ENCODE peak calls at places on chromosomes 5 and 9, in six cellular contexts. F is bronchial epithelial cell, T is esophagus squamous epithelium, A is hepatocyte, G is choroid plexus epithelial cell, O is GM13977. B is an unnamed sample.

GRCh38 chr9:91315191-91315590 is 46.5 kb downstream of the AUH start:
- DNase-seq in F (no peak), T (no peak), A (no peak), G (no peak), O (no peak), B (peak; percentile 26)

GRCh38 chr5:162699361-162699760 is 631.8 kb downstream of the GABRG2 start:
- DNase-seq in F (no peak), T (no peak), A (no peak), G (no peak), O (no peak), B (no peak)

GRCh38 chr5:171801839-171802238 is 16.2 kb downstream of the SMIM23 start:
- DNase-seq in F (no peak), T (no peak), A (no peak), G (no peak), O (no peak), B (no peak)

GRCh38 chr5:127564002-127564769 is 46.7 kb downstream of the PRRC1 start:
- DNase-seq in F (peak; percentile 54), T (no peak), A (peak; percentile 77), G (peak; percentile 82), O (peak; percentile 60), B (peak; percentile 73)

GRCh38 chr5:143337946-143338345 is 65.5 kb downstream of the NR3C1 start:
- DNase-seq in F (no peak), T (no peak), A (no peak), G (peak; percentile 47), O (no peak), B (no peak)

GRCh38 chr5:147633173-147633572 is 123.3 kb upstream of the DPYSL3 start:
- DNase-seq in F (no peak), T (no peak), A (no peak), G (no peak), O (no peak), B (no peak)

GRCh38 chr9:94554439-94555331 is at the start of gene PCAT7:
- DNase-seq in F (peak; percentile 42), T (no peak), A (peak; percentile 92), G (peak; percentile 39), O (peak; percentile 39), B (peak; percentile 74)

GRCh38 chr9:5949103-5949699 is 58.5 kb downstream of the MLANA start:
- DNase-seq in F (peak; percentile 60), T (no peak), A (peak; percentile 4), G (peak; percentile 16), O (no peak), B (no peak)

GRCh38 chr9:115170674-115171073 is 52.7 kb upstream of the TNC start:
- DNase-seq in F (peak; percentile 90), T (no peak), A (peak; percentile 68), G (peak; percentile 56), O (no peak), B (no peak)

GRCh38 chr5:153901449-153901848 is 137.3 kb downstream of the FAM114A2 start:
- DNase-seq in F (no peak), T (no peak), A (no peak), G (no peak), O (no peak), B (no peak)

GRCh38 chr5:153907170-153907775 is 131.4 kb downstream of the FAM114A2 start:
- DNase-seq in F (no peak), T (no peak), A (no peak), G (no peak), O (no peak), B (no peak)

GRCh38 chr5:153903321-153903720 is 135.4 kb downstream of the FAM114A2 start:
- DNase-seq in F (no peak), T (no peak), A (no peak), G (peak; percentile 4), O (no peak), B (no peak)

GRCh38 chr5:153902026-153902425 is 136.7 kb downstream of the FAM114A2 start:
- DNase-seq in F (no peak), T (no peak), A (no peak), G (no peak), O (no peak), B (no peak)

DNA sequence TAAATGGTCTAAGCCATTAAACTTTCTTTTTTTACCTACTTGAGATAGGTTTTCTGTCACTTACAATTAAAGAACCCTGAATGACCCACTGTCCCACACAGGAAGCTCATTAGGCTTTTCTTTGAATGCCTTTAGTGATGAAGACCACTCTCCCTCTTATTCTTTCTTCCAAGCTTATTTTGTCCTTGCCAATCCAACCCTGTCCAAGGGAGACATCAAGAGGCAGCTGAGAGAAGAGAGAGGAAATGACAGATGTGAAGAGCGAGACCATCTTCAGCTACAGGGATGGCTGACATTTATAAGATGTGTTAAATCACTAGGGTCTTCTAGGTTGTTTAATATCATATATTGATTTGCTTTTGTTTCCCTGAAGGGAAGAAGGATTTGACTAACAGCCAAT is 133.5 kb downstream of the FAM114A2 start:
- DNase-seq in F (no peak), T (no peak), A (no peak), G (peak; percentile 7), O (no peak), B (no peak)
- TF ChIP-seq CTCF in F (no peak), T (no peak), A (peak; percentile 34), G (peak; percentile 7), O (no peak), B (no peak)

GRCh38 chr9:99192786-99193465 is 28.8 kb downstream of the ALG2 start:
- DNase-seq in F (peak; percentile 9), T (no peak), A (no peak), G (peak; percentile 28), O (no peak), B (no peak)
- TF ChIP-seq CTCF in F (peak; percentile 20), T (no peak), A (no peak), G (peak; percentile 43), O (no peak), B (no peak)

DNA sequence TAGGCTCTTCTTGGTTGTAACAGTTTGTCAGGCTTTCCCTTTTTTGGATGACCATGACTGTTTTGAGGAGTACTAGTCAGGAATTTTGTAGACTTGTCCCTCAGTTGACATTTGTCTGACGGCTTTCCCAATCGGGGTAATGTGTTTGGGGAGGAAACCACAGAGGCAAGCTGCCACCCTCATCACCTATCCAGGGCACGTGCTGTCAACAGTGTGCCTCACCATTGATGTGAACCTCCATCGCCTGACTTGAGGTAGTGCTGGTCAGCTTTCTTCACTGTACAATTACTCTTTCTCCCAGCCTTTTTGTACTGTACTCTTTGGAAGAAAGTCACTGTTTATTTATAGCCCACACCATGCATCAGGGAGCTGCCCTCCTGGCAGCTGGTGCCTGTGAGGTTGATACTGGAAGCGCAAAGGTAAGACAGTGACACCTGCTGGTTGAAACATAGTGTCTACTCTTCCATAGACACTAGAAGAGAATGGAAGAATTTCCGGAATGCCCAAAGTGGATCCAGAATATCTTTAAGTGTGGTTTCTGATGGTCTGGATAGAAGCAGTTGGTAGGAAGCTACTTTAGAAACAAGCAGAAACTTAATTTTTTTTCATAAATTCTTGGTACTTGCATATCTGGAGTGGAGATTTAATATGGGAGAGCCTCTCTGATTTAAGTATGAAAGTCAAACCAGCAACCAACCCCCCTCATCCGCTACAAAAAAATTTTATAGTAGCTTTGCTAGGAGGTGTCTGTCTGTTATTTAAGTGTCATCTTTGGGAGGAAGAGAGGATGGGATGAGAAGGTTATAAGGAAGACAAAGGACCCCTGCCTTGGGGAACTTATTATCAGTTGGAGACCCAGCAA is 69.3 kb downstream of the SNX30 start:
- DNase-seq in F (peak; percentile 64), T (no peak), A (peak; percentile 83), G (peak; percentile 86), O (peak; percentile 38), B (peak; percentile 10)
- TF ChIP-seq CTCF in F (peak; percentile 78), T (peak; percentile 65), A (peak; percentile 72), G (peak; percentile 80), O (peak; percentile 62), B (peak; percentile 52)

DNA sequence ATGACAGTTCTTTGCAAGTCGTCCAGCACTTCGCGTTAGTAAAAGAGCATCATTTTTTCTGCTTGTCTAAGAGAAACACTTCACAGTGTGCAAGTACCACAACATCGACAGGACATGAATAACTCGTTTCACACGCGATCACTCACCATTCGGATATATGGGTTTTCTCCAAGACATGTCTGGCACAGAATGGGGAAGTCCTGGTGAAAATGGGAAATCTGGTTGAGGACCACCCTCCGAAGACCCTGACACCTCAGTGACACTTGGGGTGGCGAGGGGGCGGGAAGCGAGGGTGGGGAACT is 613 bp downstream of the RBM22 start:
- DNase-seq in F (no peak), T (no peak), A (no peak), G (no peak), O (no peak), B (no peak)
- TF ChIP-seq CTCF in F (no peak), T (no peak), A (no peak), G (no peak), O (no peak), B (no peak)

DNA sequence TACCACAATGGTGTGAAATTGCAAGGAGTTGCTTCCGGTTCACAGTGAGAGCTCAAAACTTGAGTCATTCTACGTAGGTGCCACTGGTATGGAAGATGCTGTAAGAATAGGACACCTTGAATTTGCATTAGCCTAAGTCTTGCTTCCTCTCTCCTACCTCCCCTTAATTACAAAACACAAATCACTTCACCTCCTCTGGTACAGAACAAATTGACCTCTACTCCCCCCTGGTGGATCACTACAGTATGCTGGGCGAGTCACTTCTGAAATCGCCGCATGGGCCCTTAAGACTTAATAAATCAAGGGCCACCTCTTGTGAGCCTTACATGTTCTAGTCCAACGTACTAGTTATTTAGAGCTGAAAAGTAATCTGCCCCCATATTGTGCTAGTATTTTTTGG is 145.3 kb upstream of the SMARCA2 start:
- DNase-seq in F (peak; percentile 27), T (no peak), A (peak; percentile 23), G (peak; percentile 13), O (peak; percentile 27), B (peak; percentile 45)
- TF ChIP-seq CTCF in F (peak; percentile 35), T (peak; percentile 28), A (peak; percentile 30), G (peak; percentile 45), O (peak; percentile 63), B (peak; percentile 21)

DNA sequence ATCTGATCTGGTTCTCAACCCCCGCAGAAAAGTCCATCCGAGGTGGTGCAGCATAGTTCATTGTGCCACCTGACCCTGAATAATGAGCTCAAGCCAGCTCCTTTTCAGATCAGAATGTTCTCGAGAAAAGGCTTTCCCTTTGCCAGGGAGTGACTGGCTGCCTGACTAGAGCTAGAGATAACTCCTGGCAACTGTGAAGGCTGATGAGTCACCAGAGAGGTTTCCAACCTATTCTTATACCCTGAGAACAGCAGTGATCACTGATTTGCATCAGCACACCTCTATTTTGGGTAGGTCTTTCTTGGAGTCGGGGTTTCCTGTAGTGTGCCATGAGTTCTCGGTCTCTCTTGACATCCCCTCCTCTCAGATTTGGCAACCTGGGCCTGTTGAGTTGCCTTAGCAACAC is 127.9 kb downstream of the PIK3R1 start:
- DNase-seq in F (peak; percentile 93), T (no peak), A (peak; percentile 58), G (peak; percentile 87), O (peak; percentile 40), B (peak; percentile 31)
- TF ChIP-seq CTCF in F (no peak), T (no peak), A (no peak), G (no peak), O (no peak), B (no peak)

GRCh38 chr5:181138258-181138657 is 7.3 kb upstream of the OR2V1 start:
- DNase-seq in F (no peak), T (no peak), A (no peak), G (no peak), O (no peak), B (no peak)
- TF ChIP-seq CTCF in F (no peak), T (no peak), A (no peak), G (peak; percentile 1), O (no peak), B (no peak)